ENCODE peak calls at places on chromosomes 3 and 15, in five cellular contexts. One of them, this sample, is unnamed.

GRCh38 chr15:54250351-54250750 is 272.1 kb downstream of the UNC13C start:
- DNase-seq in stimulated activated CD4-positive, alpha-beta T cell treated with anti-CD3 and anti-CD28 coated beads, Interleukin-2, amount 100 ng/mL, for 48 hours: no peak
- DNase-seq in OCI-LY7: no peak
- DNase-seq in fibroblast of the conjunctiva: no peak
- DNase-seq in A549: no peak
- DNase-seq in this sample: no peak

GRCh38 chr15:66996099-66996498 is 69.3 kb upstream of the SMAD3 start:
- DNase-seq in stimulated activated CD4-positive, alpha-beta T cell treated with anti-CD3 and anti-CD28 coated beads, Interleukin-2, amount 100 ng/mL, for 48 hours: no peak
- DNase-seq in OCI-LY7: no peak
- DNase-seq in fibroblast of the conjunctiva: peak
- DNase-seq in A549: no peak
- DNase-seq in this sample: no peak

GRCh38 chr3:13210221-13210975 is 137.2 kb upstream of the IQSEC1 start:
- DNase-seq in stimulated activated CD4-positive, alpha-beta T cell treated with anti-CD3 and anti-CD28 coated beads, Interleukin-2, amount 100 ng/mL, for 48 hours: no peak
- DNase-seq in OCI-LY7: no peak
- DNase-seq in fibroblast of the conjunctiva: no peak
- DNase-seq in A549: no peak
- DNase-seq in this sample: no peak

GRCh38 chr3:52438104-52438376 is 6.9 kb downstream of the SEMA3G start:
- DNase-seq in stimulated activated CD4-positive, alpha-beta T cell treated with anti-CD3 and anti-CD28 coated beads, Interleukin-2, amount 100 ng/mL, for 48 hours: no peak
- DNase-seq in OCI-LY7: no peak
- DNase-seq in fibroblast of the conjunctiva: no peak
- DNase-seq in A549: no peak
- DNase-seq in this sample: no peak

GRCh38 chr15:62071711-62072308 is 5.0 kb downstream of the C2CD4A start:
- DNase-seq in stimulated activated CD4-positive, alpha-beta T cell treated with anti-CD3 and anti-CD28 coated beads, Interleukin-2, amount 100 ng/mL, for 48 hours: no peak
- DNase-seq in OCI-LY7: peak
- DNase-seq in fibroblast of the conjunctiva: peak
- DNase-seq in A549: peak
- DNase-seq in this sample: no peak

GRCh38 chr3:23740517-23741402 is 65.0 kb upstream of the UBE2E1 start:
- DNase-seq in stimulated activated CD4-positive, alpha-beta T cell treated with anti-CD3 and anti-CD28 coated beads, Interleukin-2, amount 100 ng/mL, for 48 hours: no peak
- DNase-seq in OCI-LY7: peak
- DNase-seq in fibroblast of the conjunctiva: no peak
- DNase-seq in A549: peak
- DNase-seq in this sample: peak

GRCh38 chr3:46864051-46864881 is 1.0 kb upstream of the MYL3 start:
- DNase-seq in stimulated activated CD4-positive, alpha-beta T cell treated with anti-CD3 and anti-CD28 coated beads, Interleukin-2, amount 100 ng/mL, for 48 hours: no peak
- DNase-seq in OCI-LY7: no peak
- DNase-seq in fibroblast of the conjunctiva: no peak
- DNase-seq in A549: no peak
- DNase-seq in this sample: peak

GRCh38 chr3:60435941-60436650 is 815.2 kb downstream of the FHIT start:
- DNase-seq in stimulated activated CD4-positive, alpha-beta T cell treated with anti-CD3 and anti-CD28 coated beads, Interleukin-2, amount 100 ng/mL, for 48 hours: no peak
- DNase-seq in OCI-LY7: no peak
- DNase-seq in fibroblast of the conjunctiva: no peak
- DNase-seq in A549: no peak
- DNase-seq in this sample: no peak

GRCh38 chr15:72037321-72037720 is 80.6 kb downstream of the MYO9A start:
- DNase-seq in stimulated activated CD4-positive, alpha-beta T cell treated with anti-CD3 and anti-CD28 coated beads, Interleukin-2, amount 100 ng/mL, for 48 hours: no peak
- DNase-seq in OCI-LY7: no peak
- DNase-seq in fibroblast of the conjunctiva: no peak
- DNase-seq in A549: no peak
- DNase-seq in this sample: no peak

GRCh38 chr3:45599984-45600650 is 5.6 kb downstream of the LIMD1 start:
- DNase-seq in stimulated activated CD4-positive, alpha-beta T cell treated with anti-CD3 and anti-CD28 coated beads, Interleukin-2, amount 100 ng/mL, for 48 hours: no peak
- DNase-seq in OCI-LY7: no peak
- DNase-seq in fibroblast of the conjunctiva: no peak
- DNase-seq in A549: no peak
- DNase-seq in this sample: no peak

GRCh38 chr3:73031573-73032103 is 29.8 kb upstream of the EBLN2 start:
- DNase-seq in stimulated activated CD4-positive, alpha-beta T cell treated with anti-CD3 and anti-CD28 coated beads, Interleukin-2, amount 100 ng/mL, for 48 hours: no peak
- DNase-seq in OCI-LY7: no peak
- DNase-seq in fibroblast of the conjunctiva: no peak
- DNase-seq in A549: no peak
- DNase-seq in this sample: no peak

GRCh38 chr3:149277338-149277813 is 55.7 kb upstream of the CP start:
- DNase-seq in stimulated activated CD4-positive, alpha-beta T cell treated with anti-CD3 and anti-CD28 coated beads, Interleukin-2, amount 100 ng/mL, for 48 hours: no peak
- DNase-seq in OCI-LY7: peak
- DNase-seq in fibroblast of the conjunctiva: no peak
- DNase-seq in A549: peak
- DNase-seq in this sample: no peak

GRCh38 chr15:40942337-40942854 is 10.9 kb upstream of the CHAC1 start:
- DNase-seq in stimulated activated CD4-positive, alpha-beta T cell treated with anti-CD3 and anti-CD28 coated beads, Interleukin-2, amount 100 ng/mL, for 48 hours: no peak
- DNase-seq in OCI-LY7: no peak
- DNase-seq in fibroblast of the conjunctiva: no peak
- DNase-seq in A549: no peak
- DNase-seq in this sample: no peak

GRCh38 chr15:29613951-29614382 is 208.3 kb downstream of the TJP1 start:
- DNase-seq in stimulated activated CD4-positive, alpha-beta T cell treated with anti-CD3 and anti-CD28 coated beads, Interleukin-2, amount 100 ng/mL, for 48 hours: no peak
- DNase-seq in OCI-LY7: no peak
- DNase-seq in fibroblast of the conjunctiva: no peak
- DNase-seq in A549: peak
- DNase-seq in this sample: no peak

GRCh38 chr3:78070188-78070587 is 1030.3 kb downstream of the ROBO2 start:
- DNase-seq in stimulated activated CD4-positive, alpha-beta T cell treated with anti-CD3 and anti-CD28 coated beads, Interleukin-2, amount 100 ng/mL, for 48 hours: no peak
- DNase-seq in OCI-LY7: no peak
- DNase-seq in fibroblast of the conjunctiva: no peak
- DNase-seq in A549: no peak
- DNase-seq in this sample: no peak

GRCh38 chr3:128681277-128681829 is 30.7 kb upstream of the RPN1 start:
- DNase-seq in stimulated activated CD4-positive, alpha-beta T cell treated with anti-CD3 and anti-CD28 coated beads, Interleukin-2, amount 100 ng/mL, for 48 hours: no peak
- DNase-seq in OCI-LY7: no peak
- DNase-seq in fibroblast of the conjunctiva: no peak
- DNase-seq in A549: no peak
- DNase-seq in this sample: no peak

GRCh38 chr3:141684758-141685157 is 53.3 kb upstream of the RNF7 start:
- DNase-seq in stimulated activated CD4-positive, alpha-beta T cell treated with anti-CD3 and anti-CD28 coated beads, Interleukin-2, amount 100 ng/mL, for 48 hours: no peak
- DNase-seq in OCI-LY7: no peak
- DNase-seq in fibroblast of the conjunctiva: no peak
- DNase-seq in A549: no peak
- DNase-seq in this sample: no peak

GRCh38 chr3:4978966-4979400 is 254 bp upstream of the BHLHE40 start:
- DNase-seq in stimulated activated CD4-positive, alpha-beta T cell treated with anti-CD3 and anti-CD28 coated beads, Interleukin-2, amount 100 ng/mL, for 48 hours: peak
- DNase-seq in OCI-LY7: peak
- DNase-seq in fibroblast of the conjunctiva: peak
- DNase-seq in A549: peak
- DNase-seq in this sample: peak

GRCh38 chr15:68578960-68579935 is at the start of gene CORO2B:
- DNase-seq in stimulated activated CD4-positive, alpha-beta T cell treated with anti-CD3 and anti-CD28 coated beads, Interleukin-2, amount 100 ng/mL, for 48 hours: no peak
- DNase-seq in OCI-LY7: peak
- DNase-seq in fibroblast of the conjunctiva: no peak
- DNase-seq in A549: peak
- DNase-seq in this sample: no peak

GRCh38 chr15:31459011-31459748 is 132.5 kb downstream of the KLF13 start:
- DNase-seq in stimulated activated CD4-positive, alpha-beta T cell treated with anti-CD3 and anti-CD28 coated beads, Interleukin-2, amount 100 ng/mL, for 48 hours: peak
- DNase-seq in OCI-LY7: peak
- DNase-seq in fibroblast of the conjunctiva: no peak
- DNase-seq in A549: no peak
- DNase-seq in this sample: peak

GRCh38 chr15:76337739-76338554 is 1.4 kb downstream of the ISL2 start:
- DNase-seq in stimulated activated CD4-positive, alpha-beta T cell treated with anti-CD3 and anti-CD28 coated beads, Interleukin-2, amount 100 ng/mL, for 48 hours: no peak
- DNase-seq in OCI-LY7: peak
- DNase-seq in fibroblast of the conjunctiva: no peak
- DNase-seq in A549: no peak
- DNase-seq in this sample: no peak

GRCh38 chr3:122076414-122077292 is 21.5 kb downstream of the CD86 start:
- DNase-seq in stimulated activated CD4-positive, alpha-beta T cell treated with anti-CD3 and anti-CD28 coated beads, Interleukin-2, amount 100 ng/mL, for 48 hours: no peak
- DNase-seq in OCI-LY7: peak
- DNase-seq in fibroblast of the conjunctiva: no peak
- DNase-seq in A549: no peak
- DNase-seq in this sample: no peak

GRCh38 chr3:77325702-77326101 is 285.8 kb downstream of the ROBO2 start:
- DNase-seq in stimulated activated CD4-positive, alpha-beta T cell treated with anti-CD3 and anti-CD28 coated beads, Interleukin-2, amount 100 ng/mL, for 48 hours: no peak
- DNase-seq in OCI-LY7: no peak
- DNase-seq in fibroblast of the conjunctiva: no peak
- DNase-seq in A549: no peak
- DNase-seq in this sample: no peak

GRCh38 chr15:91186892-91187644 is 87.0 kb downstream of the SV2B start:
- DNase-seq in stimulated activated CD4-positive, alpha-beta T cell treated with anti-CD3 and anti-CD28 coated beads, Interleukin-2, amount 100 ng/mL, for 48 hours: no peak
- DNase-seq in OCI-LY7: no peak
- DNase-seq in fibroblast of the conjunctiva: no peak
- DNase-seq in A549: no peak
- DNase-seq in this sample: no peak

GRCh38 chr3:25349828-25350227 is 78.2 kb upstream of the RARB start:
- DNase-seq in stimulated activated CD4-positive, alpha-beta T cell treated with anti-CD3 and anti-CD28 coated beads, Interleukin-2, amount 100 ng/mL, for 48 hours: no peak
- DNase-seq in OCI-LY7: no peak
- DNase-seq in fibroblast of the conjunctiva: no peak
- DNase-seq in A549: no peak
- DNase-seq in this sample: no peak

GRCh38 chr15:101221858-101222257 is 30.0 kb downstream of the CHSY1 start:
- DNase-seq in stimulated activated CD4-positive, alpha-beta T cell treated with anti-CD3 and anti-CD28 coated beads, Interleukin-2, amount 100 ng/mL, for 48 hours: no peak
- DNase-seq in OCI-LY7: no peak
- DNase-seq in fibroblast of the conjunctiva: no peak
- DNase-seq in A549: no peak
- DNase-seq in this sample: no peak

GRCh38 chr15:88790486-88790885 is 12.8 kb upstream of the ACAN start:
- DNase-seq in stimulated activated CD4-positive, alpha-beta T cell treated with anti-CD3 and anti-CD28 coated beads, Interleukin-2, amount 100 ng/mL, for 48 hours: no peak
- DNase-seq in OCI-LY7: no peak
- DNase-seq in fibroblast of the conjunctiva: no peak
- DNase-seq in A549: no peak
- DNase-seq in this sample: peak

GRCh38 chr3:31343075-31343474 is 189.7 kb upstream of the STT3B start:
- DNase-seq in stimulated activated CD4-positive, alpha-beta T cell treated with anti-CD3 and anti-CD28 coated beads, Interleukin-2, amount 100 ng/mL, for 48 hours: no peak
- DNase-seq in OCI-LY7: no peak
- DNase-seq in fibroblast of the conjunctiva: no peak
- DNase-seq in A549: no peak
- DNase-seq in this sample: no peak

GRCh38 chr3:170977911-170978310 is 48.6 kb downstream of the SLC2A2 start:
- DNase-seq in stimulated activated CD4-positive, alpha-beta T cell treated with anti-CD3 and anti-CD28 coated beads, Interleukin-2, amount 100 ng/mL, for 48 hours: no peak
- DNase-seq in OCI-LY7: no peak
- DNase-seq in fibroblast of the conjunctiva: peak
- DNase-seq in A549: peak
- DNase-seq in this sample: no peak

GRCh38 chr15:95450413-95450812 is 880.1 kb upstream of the NR2F2 start:
- DNase-seq in stimulated activated CD4-positive, alpha-beta T cell treated with anti-CD3 and anti-CD28 coated beads, Interleukin-2, amount 100 ng/mL, for 48 hours: no peak
- DNase-seq in OCI-LY7: no peak
- DNase-seq in fibroblast of the conjunctiva: no peak
- DNase-seq in A549: no peak
- DNase-seq in this sample: no peak

GRCh38 chr15:61687124-61687523 is 373.1 kb downstream of the VPS13C start:
- DNase-seq in stimulated activated CD4-positive, alpha-beta T cell treated with anti-CD3 and anti-CD28 coated beads, Interleukin-2, amount 100 ng/mL, for 48 hours: no peak
- DNase-seq in OCI-LY7: no peak
- DNase-seq in fibroblast of the conjunctiva: no peak
- DNase-seq in A549: no peak
- DNase-seq in this sample: no peak

GRCh38 chr3:99952306-99952705 is 134.6 kb downstream of the CMSS1 start:
- DNase-seq in stimulated activated CD4-positive, alpha-beta T cell treated with anti-CD3 and anti-CD28 coated beads, Interleukin-2, amount 100 ng/mL, for 48 hours: no peak
- DNase-seq in OCI-LY7: no peak
- DNase-seq in fibroblast of the conjunctiva: no peak
- DNase-seq in A549: no peak
- DNase-seq in this sample: no peak

GRCh38 chr15:78415284-78415683 is 22.7 kb upstream of the IREB2 start:
- DNase-seq in stimulated activated CD4-positive, alpha-beta T cell treated with anti-CD3 and anti-CD28 coated beads, Interleukin-2, amount 100 ng/mL, for 48 hours: no peak
- DNase-seq in OCI-LY7: no peak
- DNase-seq in fibroblast of the conjunctiva: no peak
- DNase-seq in A549: peak
- DNase-seq in this sample: no peak

GRCh38 chr3:102057781-102058421 is 208.6 kb downstream of the NFKBIZ start:
- DNase-seq in stimulated activated CD4-positive, alpha-beta T cell treated with anti-CD3 and anti-CD28 coated beads, Interleukin-2, amount 100 ng/mL, for 48 hours: no peak
- DNase-seq in OCI-LY7: peak
- DNase-seq in fibroblast of the conjunctiva: no peak
- DNase-seq in A549: no peak
- DNase-seq in this sample: no peak

GRCh38 chr3:40290396-40290795 is 19.1 kb upstream of the EIF1B start:
- DNase-seq in stimulated activated CD4-positive, alpha-beta T cell treated with anti-CD3 and anti-CD28 coated beads, Interleukin-2, amount 100 ng/mL, for 48 hours: no peak
- DNase-seq in OCI-LY7: no peak
- DNase-seq in fibroblast of the conjunctiva: no peak
- DNase-seq in A549: no peak
- DNase-seq in this sample: no peak

GRCh38 chr15:41987925-41988275 is 15.5 kb upstream of the EHD4 start:
- DNase-seq in stimulated activated CD4-positive, alpha-beta T cell treated with anti-CD3 and anti-CD28 coated beads, Interleukin-2, amount 100 ng/mL, for 48 hours: no peak
- DNase-seq in OCI-LY7: no peak
- DNase-seq in fibroblast of the conjunctiva: no peak
- DNase-seq in A549: no peak
- DNase-seq in this sample: no peak

GRCh38 chr3:126423191-126424038 is 28.7 kb downstream of the CFAP100 start:
- DNase-seq in stimulated activated CD4-positive, alpha-beta T cell treated with anti-CD3 and anti-CD28 coated beads, Interleukin-2, amount 100 ng/mL, for 48 hours: no peak
- DNase-seq in OCI-LY7: no peak
- DNase-seq in fibroblast of the conjunctiva: no peak
- DNase-seq in A549: no peak
- DNase-seq in this sample: peak